ENCODE peak calls at places on chromosomes 13 and 19, in four cellular contexts. G, X, K and H are unnamed samples.

GRCh38 chr13:99723847-99724246 is 222.6 kb downstream of the TM9SF2 start:
- DNase-seq in G (no peak), X (no peak), K (no peak), H (no peak)

GRCh38 chr13:75787249-75787940 is 151.3 kb downstream of the LMO7 start:
- DNase-seq in G (no peak), X (no peak), K (peak; percentile 69), H (no peak)

GRCh38 chr19:1418494-1418775 is 11.0 kb downstream of the DAZAP1 start:
- DNase-seq in G (no peak), X (no peak), K (no peak), H (no peak)

GRCh38 chr19:55058781-55059610 is 4.0 kb downstream of the RDH13 start:
- DNase-seq in G (no peak), X (no peak), K (no peak), H (no peak)

GRCh38 chr13:93771782-93772181 is 545.2 kb downstream of the GPC6 start:
- DNase-seq in G (no peak), X (no peak), K (peak; percentile 67), H (no peak)

GRCh38 chr19:9324584-9324962 is 594 bp downstream of the ZNF559 start:
- DNase-seq in G (no peak), X (no peak), K (no peak), H (no peak)

GRCh38 chr13:37375724-37376123 is 222.8 kb downstream of the POSTN start:
- DNase-seq in G (no peak), X (no peak), K (peak; percentile 20), H (no peak)

GRCh38 chr13:113022391-113023216 is 53.6 kb downstream of the MCF2L start:
- DNase-seq in G (no peak), X (peak; percentile 36), K (no peak), H (peak; percentile 52)

GRCh38 chr19:41546386-41546789 is 29.6 kb upstream of the CEACAM21 start:
- DNase-seq in G (no peak), X (no peak), K (no peak), H (no peak)

DNA sequence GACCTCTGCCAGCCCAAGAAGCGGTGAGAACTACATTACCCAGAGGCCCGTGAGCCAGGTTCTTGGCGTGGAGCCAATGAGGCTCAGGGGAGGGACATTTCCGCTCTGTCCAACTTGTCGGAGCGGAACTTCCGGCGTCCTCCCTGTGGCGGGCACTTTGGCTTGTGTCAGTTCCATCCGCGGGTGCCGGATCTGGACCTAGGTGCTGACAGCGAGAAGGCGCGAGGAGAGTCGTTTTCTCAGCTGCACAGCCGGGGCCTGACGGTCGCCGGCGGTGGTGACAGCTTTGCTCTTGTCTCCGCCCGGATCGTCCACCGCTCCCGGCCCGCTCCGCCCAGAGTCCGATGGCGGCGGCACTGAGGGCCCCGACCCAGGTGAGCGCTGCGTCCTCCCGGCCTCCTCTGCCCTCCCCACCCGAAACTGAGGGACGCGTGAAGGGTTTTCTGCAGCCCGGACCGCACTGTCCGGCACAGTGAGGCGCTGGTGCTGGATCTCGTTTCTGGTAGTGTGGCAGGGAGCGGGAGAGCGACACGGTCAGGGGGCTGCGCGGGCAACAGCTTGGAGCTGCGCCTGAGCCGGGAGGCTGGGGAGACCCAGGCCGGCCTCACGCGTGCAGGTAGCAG is at the start of gene ZNF530:
- DNase-seq in G (peak; percentile 94), X (peak; percentile 93), K (peak; percentile 91), H (peak; percentile 82)
- TF ChIP-seq CTCF in G (no peak), X (no peak), K (no peak), H (no peak)

GRCh38 chr13:49452725-49453457 is 8.8 kb downstream of the SETDB2 start:
- DNase-seq in G (no peak), X (no peak), K (no peak), H (no peak)
- TF ChIP-seq CTCF in G (no peak), X (no peak), K (no peak), H (no peak)

GRCh38 chr19:30664358-30665058 is 292.3 kb downstream of the ZNF536 start:
- DNase-seq in G (peak; percentile 37), X (peak; percentile 33), K (peak; percentile 6), H (no peak)
- TF ChIP-seq CTCF in G (peak; percentile 65), X (no peak), K (no peak), H (peak; percentile 52)

GRCh38 chr19:3275583-3276340 is 51.3 kb downstream of the CELF5 start:
- DNase-seq in G (peak; percentile 99), X (peak; percentile 53), K (peak; percentile 64), H (peak; percentile 96)
- TF ChIP-seq CTCF in G (no peak), X (no peak), K (no peak), H (no peak)